ENCODE peak calls at places on chromosome 15, in four cellular contexts. I is CD8-positive, alpha-beta memory T cell; E is right cardiac atrium; Y is right atrium auricular region. B is an unnamed sample.

GRCh38 chr15:85329561-85330421 is 50.6 kb upstream of the AKAP13 start:
- DNase-seq in I (peak; percentile 44), E (peak; percentile 68), Y (no peak), B (no peak)

GRCh38 chr15:91515188-91515754 is 338.2 kb upstream of the SLCO3A1 start:
- DNase-seq in I (no peak), E (peak; percentile 71), Y (peak; percentile 67), B (no peak)

GRCh38 chr15:65033659-65034269 is 4.3 kb upstream of the MTFMT start:
- DNase-seq in I (peak; percentile 19), E (no peak), Y (no peak), B (peak; percentile 54)

GRCh38 chr15:74725241-74725774 is at the start of gene CYP1A1:
- DNase-seq in I (no peak), E (peak; percentile 66), Y (no peak), B (peak; percentile 75)

GRCh38 chr15:46442196-46442595 is 807.4 kb downstream of the SQOR start:
- DNase-seq in I (no peak), E (no peak), Y (no peak), B (no peak)

GRCh38 chr15:45442497-45443135 is 64.3 kb upstream of the GATM start:
- DNase-seq in I (no peak), E (no peak), Y (peak; percentile 57), B (peak; percentile 51)

GRCh38 chr15:43169888-43170287 is 15.3 kb upstream of the CCNDBP1 start:
- DNase-seq in I (no peak), E (no peak), Y (no peak), B (no peak)

GRCh38 chr15:40843885-40844542 is at the start of gene SPINT1:
- DNase-seq in I (peak; percentile 13), E (peak; percentile 70), Y (no peak), B (peak; percentile 88)

GRCh38 chr15:74696808-74697207 is 984 bp upstream of the EDC3 start:
- DNase-seq in I (no peak), E (no peak), Y (no peak), B (no peak)

GRCh38 chr15:97501291-97501690 is 459.2 kb upstream of the ARRDC4 start:
- DNase-seq in I (no peak), E (no peak), Y (no peak), B (no peak)

GRCh38 chr15:99704444-99704838 is 28.8 kb downstream of the LYSMD4 start:
- DNase-seq in I (peak; percentile 61), E (no peak), Y (no peak), B (peak; percentile 62)

GRCh38 chr15:32120577-32121465 is 90.5 kb downstream of the CHRNA7 start:
- DNase-seq in I (no peak), E (peak; percentile 23), Y (no peak), B (no peak)

GRCh38 chr15:35533130-35534110 is 12.5 kb downstream of the DPH6 start:
- DNase-seq in I (no peak), E (no peak), Y (no peak), B (no peak)

GRCh38 chr15:75531041-75531450 is 48.1 kb downstream of the PTPN9 start:
- DNase-seq in I (no peak), E (peak; percentile 93), Y (peak; percentile 64), B (no peak)

GRCh38 chr15:95973566-95974256 is 356.8 kb upstream of the NR2F2 start:
- DNase-seq in I (no peak), E (no peak), Y (no peak), B (no peak)

GRCh38 chr15:51758645-51759044 is 7.2 kb downstream of the TMOD2 start:
- DNase-seq in I (no peak), E (peak; percentile 83), Y (no peak), B (no peak)

GRCh38 chr15:77815015-77815414 is 182.3 kb upstream of the LINGO1 start:
- DNase-seq in I (no peak), E (no peak), Y (no peak), B (no peak)

GRCh38 chr15:77818484-77819270 is 186.0 kb upstream of the LINGO1 start:
- DNase-seq in I (no peak), E (peak; percentile 34), Y (no peak), B (peak; percentile 76)

GRCh38 chr15:77816983-77817382 is 184.3 kb upstream of the LINGO1 start:
- DNase-seq in I (no peak), E (no peak), Y (no peak), B (peak; percentile 75)

GRCh38 chr15:77819271-77819806 is 186.6 kb upstream of the LINGO1 start:
- DNase-seq in I (no peak), E (no peak), Y (no peak), B (peak; percentile 86)

DNA sequence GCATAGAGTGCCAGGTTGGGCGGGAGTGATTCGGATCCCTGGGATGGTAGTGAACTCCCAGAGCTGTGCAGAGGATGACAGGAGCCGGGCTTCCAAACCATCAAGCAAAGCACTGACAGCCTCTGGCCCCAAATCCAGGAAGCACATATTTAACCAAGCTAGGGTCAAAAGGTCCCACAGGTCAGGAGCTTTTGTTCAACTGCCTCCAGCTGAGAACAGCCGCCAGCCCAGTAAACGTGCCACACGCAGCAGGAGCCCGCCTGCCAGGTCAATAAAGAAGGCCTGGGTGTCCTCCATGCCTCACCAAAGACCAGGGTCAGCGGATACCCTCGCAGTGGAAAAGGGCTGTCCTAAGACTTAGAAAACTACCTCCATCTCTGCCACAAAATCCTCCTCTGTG is 184.7 kb upstream of the LINGO1 start:
- DNase-seq in I (no peak), E (no peak), Y (no peak), B (peak; percentile 64)
- H3K27me3 ChIP-seq in I (peaks cover 14% of the 10 kb centered on the region), E (no peaks in the 10 kb centered on the region), Y (peaks cover 12% of the 10 kb centered on the region), B (peaks cover 40% of the 10 kb centered on the region)

DNA sequence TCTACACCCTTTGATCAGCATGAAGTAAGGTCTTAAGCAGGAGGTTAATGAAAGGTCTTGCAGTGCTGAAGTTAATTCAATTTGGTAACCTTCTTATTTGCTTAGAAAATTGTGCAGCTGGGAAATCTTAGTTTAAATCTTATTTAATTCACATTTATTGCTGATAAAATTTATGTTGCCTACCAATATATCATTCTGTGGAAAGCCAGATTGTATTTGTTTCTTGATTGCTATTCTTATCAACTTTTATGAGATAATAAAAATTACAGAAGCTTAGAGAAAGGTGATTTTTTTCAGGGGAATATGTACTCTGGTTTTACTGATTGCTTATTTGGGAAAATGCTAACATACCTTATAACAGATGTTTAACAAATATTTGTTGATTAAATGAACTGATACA is 64.0 kb upstream of the PAQR5 start:
- DNase-seq in I (no peak), E (no peak), Y (no peak), B (no peak)
- H3K27me3 ChIP-seq in I (no peaks in the 10 kb centered on the region), E (no peaks in the 10 kb centered on the region), Y (no peaks in the 10 kb centered on the region), B (no peaks in the 10 kb centered on the region)

GRCh38 chr15:25643120-25643519 is 204.3 kb upstream of the UBE3A start:
- DNase-seq in I (no peak), E (no peak), Y (no peak), B (peak; percentile 58)
- H3K27me3 ChIP-seq in I (no peaks in the 10 kb centered on the region), E (no peaks in the 10 kb centered on the region), Y (no peaks in the 10 kb centered on the region), B (peaks cover 69% of the 10 kb centered on the region)

GRCh38 chr15:89400121-89400996 is 65.7 kb upstream of the POLG start:
- DNase-seq in I (no peak), E (no peak), Y (no peak), B (peak; percentile 84)

GRCh38 chr15:89401636-89402252 is 67.1 kb upstream of the POLG start:
- DNase-seq in I (no peak), E (no peak), Y (no peak), B (no peak)

GRCh38 chr15:89402406-89402805 is 67.8 kb upstream of the POLG start:
- DNase-seq in I (no peak), E (no peak), Y (no peak), B (no peak)

GRCh38 chr15:89399390-89400120 is 64.9 kb upstream of the POLG start:
- DNase-seq in I (peak; percentile 28), E (peak; percentile 53), Y (no peak), B (peak; percentile 90)

DNA sequence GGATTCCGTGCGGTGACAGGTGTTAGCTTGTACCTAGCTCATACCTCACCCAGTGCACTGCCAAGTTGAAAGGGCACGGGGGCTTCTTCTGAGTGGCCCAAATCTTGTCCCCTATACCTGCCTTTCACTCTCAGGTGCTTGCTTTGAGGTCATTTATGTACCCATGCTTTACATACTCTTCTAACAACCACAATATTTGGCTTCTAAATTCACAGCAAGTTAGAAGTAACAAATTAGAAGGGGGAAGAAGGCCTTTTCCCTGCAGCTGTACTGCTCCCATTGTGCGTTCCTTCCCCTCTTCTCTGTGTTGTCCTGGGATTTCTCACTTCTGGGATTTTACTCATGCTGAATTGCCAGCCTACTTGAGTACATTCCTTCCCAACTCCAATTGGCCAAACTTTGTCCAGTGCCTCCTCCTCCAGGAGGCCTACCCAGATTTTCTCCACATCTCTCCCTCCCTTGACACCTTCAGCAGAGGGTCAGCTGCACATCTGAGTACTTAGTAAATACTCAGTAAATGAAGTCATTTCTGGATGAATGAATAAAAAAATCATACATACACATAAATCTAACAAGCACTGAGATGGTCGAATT is 66.5 kb upstream of the POLG start:
- DNase-seq in I (no peak), E (no peak), Y (no peak), B (no peak)
- H3K27me3 ChIP-seq in I (peaks cover 58% of the 10 kb centered on the region), E (peaks cover 3% of the 10 kb centered on the region), Y (peaks cover 58% of the 10 kb centered on the region), B (peaks cover 99% of the 10 kb centered on the region)

GRCh38 chr15:39317225-39317624 is 263.7 kb upstream of the THBS1 start:
- DNase-seq in I (no peak), E (no peak), Y (no peak), B (no peak)

GRCh38 chr15:39313881-39314280 is 267.0 kb upstream of the THBS1 start:
- DNase-seq in I (no peak), E (no peak), Y (no peak), B (no peak)

GRCh38 chr15:39312984-39313383 is 267.9 kb upstream of the THBS1 start:
- DNase-seq in I (no peak), E (no peak), Y (no peak), B (peak; percentile 31)

GRCh38 chr15:39313467-39313866 is 267.4 kb upstream of the THBS1 start:
- DNase-seq in I (no peak), E (no peak), Y (no peak), B (peak; percentile 18)

DNA sequence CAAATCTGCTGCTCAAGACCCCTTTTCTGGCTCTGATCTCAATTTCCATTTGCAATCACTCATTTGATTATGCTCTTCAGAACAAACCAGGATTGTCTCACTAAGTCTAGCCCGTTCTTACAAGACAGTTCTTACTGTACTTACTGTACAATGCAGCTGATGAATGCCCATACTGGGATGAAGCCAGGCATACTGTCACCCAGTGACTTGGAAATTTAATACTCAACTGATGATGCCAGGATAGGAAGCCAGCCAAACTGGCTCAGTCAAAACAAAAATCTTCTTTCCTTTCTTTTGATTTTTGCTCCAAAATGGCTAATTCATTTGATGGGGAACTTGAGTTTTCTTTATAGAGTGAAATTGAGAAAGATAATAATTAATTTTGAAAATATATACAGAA is 265.7 kb upstream of the THBS1 start:
- DNase-seq in I (no peak), E (no peak), Y (no peak), B (no peak)
- H3K27me3 ChIP-seq in I (no peaks in the 10 kb centered on the region), E (no peaks in the 10 kb centered on the region), Y (no peaks in the 10 kb centered on the region), B (no peaks in the 10 kb centered on the region)

GRCh38 chr15:29812384-29812694 is 9.9 kb downstream of the TJP1 start:
- DNase-seq in I (no peak), E (no peak), Y (no peak), B (no peak)
- H3K27me3 ChIP-seq in I (no peaks in the 10 kb centered on the region), E (no peaks in the 10 kb centered on the region), Y (no peaks in the 10 kb centered on the region), B (no peaks in the 10 kb centered on the region)

GRCh38 chr15:58065445-58066041 is at the start of gene ALDH1A2:
- DNase-seq in I (no peak), E (peak; percentile 89), Y (peak; percentile 75), B (peak; percentile 75)
- H3K27me3 ChIP-seq in I (peaks cover 27% of the 10 kb centered on the region), E (no peaks in the 10 kb centered on the region), Y (peaks cover 12% of the 10 kb centered on the region), B (peaks cover 67% of the 10 kb centered on the region)